ENCODE peak calls at places on chromosomes 11 and 22, in nine cellular contexts. One of them, this sample, is unnamed. For H3K27me3 and H3K9me3, the result is how much of the 10 kb centered on the place peaks cover.

GRCh38 chr11:59283825-59284772 is 71.4 kb upstream of the MPEG1 start:
- DNase-seq in effector memory CD4-positive, alpha-beta T cell: peak
- DNase-seq in right lobe of liver: no peak
- DNase-seq in CD8-positive, alpha-beta T cell: peak
- DNase-seq in pancreas: no peak
- DNase-seq in DND-41: peak
- DNase-seq in stomach: peak
- DNase-seq in body of pancreas: peak
- DNase-seq in K562: peak
- DNase-seq in this sample: no peak

GRCh38 chr22:46547179-46547882 is 9.9 kb upstream of the CELSR1 start:
- DNase-seq in effector memory CD4-positive, alpha-beta T cell: no peak
- DNase-seq in right lobe of liver: no peak
- DNase-seq in CD8-positive, alpha-beta T cell: no peak
- DNase-seq in pancreas: no peak
- DNase-seq in DND-41: no peak
- DNase-seq in stomach: no peak
- DNase-seq in body of pancreas: peak
- DNase-seq in K562: no peak
- DNase-seq in this sample: peak

GRCh38 chr11:19442554-19442910 is 201.8 kb upstream of the E2F8 start:
- DNase-seq in effector memory CD4-positive, alpha-beta T cell: no peak
- DNase-seq in right lobe of liver: no peak
- DNase-seq in CD8-positive, alpha-beta T cell: no peak
- DNase-seq in pancreas: no peak
- DNase-seq in DND-41: no peak
- DNase-seq in stomach: no peak
- DNase-seq in body of pancreas: no peak
- DNase-seq in K562: no peak
- DNase-seq in this sample: no peak

GRCh38 chr22:50282361-50283144 is 12.4 kb upstream of the MAPK11 start:
- DNase-seq in effector memory CD4-positive, alpha-beta T cell: no peak
- DNase-seq in right lobe of liver: no peak
- DNase-seq in CD8-positive, alpha-beta T cell: no peak
- DNase-seq in pancreas: no peak
- DNase-seq in DND-41: no peak
- DNase-seq in stomach: peak
- DNase-seq in body of pancreas: peak
- DNase-seq in K562: no peak
- DNase-seq in this sample: no peak

GRCh38 chr11:10497371-10498021 is 42.4 kb downstream of the AMPD3 start:
- DNase-seq in effector memory CD4-positive, alpha-beta T cell: no peak
- DNase-seq in right lobe of liver: no peak
- DNase-seq in CD8-positive, alpha-beta T cell: no peak
- DNase-seq in pancreas: no peak
- DNase-seq in DND-41: no peak
- DNase-seq in stomach: peak
- DNase-seq in body of pancreas: no peak
- DNase-seq in K562: no peak
- DNase-seq in this sample: no peak

GRCh38 chr11:74739546-74740270 is 8.5 kb upstream of the CHRDL2 start:
- DNase-seq in effector memory CD4-positive, alpha-beta T cell: peak
- DNase-seq in right lobe of liver: peak
- DNase-seq in CD8-positive, alpha-beta T cell: peak
- DNase-seq in pancreas: no peak
- DNase-seq in DND-41: peak
- DNase-seq in stomach: peak
- DNase-seq in body of pancreas: peak
- DNase-seq in K562: peak
- DNase-seq in this sample: peak

GRCh38 chr22:17717708-17718107 is 56.6 kb downstream of the BID start:
- DNase-seq in effector memory CD4-positive, alpha-beta T cell: no peak
- DNase-seq in right lobe of liver: no peak
- DNase-seq in CD8-positive, alpha-beta T cell: no peak
- DNase-seq in pancreas: no peak
- DNase-seq in DND-41: no peak
- DNase-seq in stomach: no peak
- DNase-seq in body of pancreas: no peak
- DNase-seq in K562: no peak
- DNase-seq in this sample: no peak

GRCh38 chr11:31045335-31045734 is 324.2 kb downstream of the DCDC1 start:
- DNase-seq in effector memory CD4-positive, alpha-beta T cell: no peak
- DNase-seq in right lobe of liver: no peak
- DNase-seq in CD8-positive, alpha-beta T cell: no peak
- DNase-seq in pancreas: no peak
- DNase-seq in DND-41: no peak
- DNase-seq in stomach: no peak
- DNase-seq in body of pancreas: no peak
- DNase-seq in K562: no peak
- DNase-seq in this sample: no peak

GRCh38 chr11:66328307-66329144 is 7.7 kb downstream of the RIN1 start:
- DNase-seq in effector memory CD4-positive, alpha-beta T cell: peak
- DNase-seq in right lobe of liver: peak
- DNase-seq in CD8-positive, alpha-beta T cell: peak
- DNase-seq in pancreas: peak
- DNase-seq in DND-41: peak
- DNase-seq in stomach: peak
- DNase-seq in body of pancreas: peak
- DNase-seq in K562: peak
- DNase-seq in this sample: peak
- H3K4me3 ChIP-seq in effector memory CD4-positive, alpha-beta T cell: no peak
- H3K4me3 ChIP-seq in right lobe of liver: no peak
- H3K4me3 ChIP-seq in CD8-positive, alpha-beta T cell: peak
- H3K4me3 ChIP-seq in pancreas: no peak
- H3K4me3 ChIP-seq in DND-41: no peak
- H3K4me3 ChIP-seq in stomach: no peak
- H3K4me3 ChIP-seq in body of pancreas: no peak
- H3K4me3 ChIP-seq in K562: no peak
- H3K4me3 ChIP-seq in this sample: peak

GRCh38 chr11:120842195-120842594 is 181.7 kb upstream of the TBCEL start:
- DNase-seq in effector memory CD4-positive, alpha-beta T cell: no peak
- DNase-seq in right lobe of liver: no peak
- DNase-seq in CD8-positive, alpha-beta T cell: no peak
- DNase-seq in pancreas: no peak
- DNase-seq in DND-41: no peak
- DNase-seq in stomach: no peak
- DNase-seq in body of pancreas: no peak
- DNase-seq in K562: peak
- DNase-seq in this sample: no peak

GRCh38 chr11:120841074-120841473 is 182.8 kb upstream of the TBCEL start:
- DNase-seq in effector memory CD4-positive, alpha-beta T cell: no peak
- DNase-seq in right lobe of liver: no peak
- DNase-seq in CD8-positive, alpha-beta T cell: no peak
- DNase-seq in pancreas: no peak
- DNase-seq in DND-41: no peak
- DNase-seq in stomach: no peak
- DNase-seq in body of pancreas: no peak
- DNase-seq in K562: no peak
- DNase-seq in this sample: no peak

GRCh38 chr11:120840661-120841060 is 183.2 kb upstream of the TBCEL start:
- DNase-seq in effector memory CD4-positive, alpha-beta T cell: no peak
- DNase-seq in right lobe of liver: no peak
- DNase-seq in CD8-positive, alpha-beta T cell: no peak
- DNase-seq in pancreas: no peak
- DNase-seq in DND-41: no peak
- DNase-seq in stomach: no peak
- DNase-seq in body of pancreas: no peak
- DNase-seq in K562: no peak
- DNase-seq in this sample: no peak

GRCh38 chr11:120839846-120840402 is 184.0 kb upstream of the TBCEL start:
- DNase-seq in effector memory CD4-positive, alpha-beta T cell: no peak
- DNase-seq in right lobe of liver: no peak
- DNase-seq in CD8-positive, alpha-beta T cell: no peak
- DNase-seq in pancreas: no peak
- DNase-seq in DND-41: no peak
- DNase-seq in stomach: no peak
- DNase-seq in body of pancreas: no peak
- DNase-seq in K562: no peak
- DNase-seq in this sample: no peak

DNA sequence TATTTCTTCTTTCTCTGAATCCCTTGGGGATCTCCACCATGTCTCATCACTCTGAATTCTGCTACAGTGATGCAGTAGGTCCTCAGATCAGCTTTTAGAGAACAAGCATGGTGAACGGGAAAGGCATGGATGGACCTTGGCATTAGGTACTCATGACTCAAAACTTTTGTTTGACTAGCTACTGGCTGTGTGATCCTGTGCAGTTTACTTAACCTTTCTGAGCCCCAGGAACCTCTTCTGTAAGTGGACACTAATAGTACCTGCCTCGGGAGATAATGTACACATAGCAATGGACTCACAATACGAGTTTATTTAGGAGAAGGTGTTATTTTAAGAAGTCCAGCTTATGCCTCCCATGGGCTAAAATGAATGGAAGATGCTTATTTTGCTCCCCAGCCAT is 184.7 kb upstream of the TBCEL start:
- DNase-seq in effector memory CD4-positive, alpha-beta T cell: no peak
- DNase-seq in right lobe of liver: no peak
- DNase-seq in CD8-positive, alpha-beta T cell: no peak
- DNase-seq in pancreas: no peak
- DNase-seq in DND-41: no peak
- DNase-seq in stomach: no peak
- DNase-seq in body of pancreas: no peak
- DNase-seq in K562: no peak
- DNase-seq in this sample: no peak
- H3K27me3 ChIP-seq in effector memory CD4-positive, alpha-beta T cell: under half
- H3K27me3 ChIP-seq in right lobe of liver: under half
- H3K27me3 ChIP-seq in CD8-positive, alpha-beta T cell: under half
- H3K27me3 ChIP-seq in pancreas: under half
- H3K27me3 ChIP-seq in DND-41: under half
- H3K27me3 ChIP-seq in stomach: under half
- H3K27me3 ChIP-seq in body of pancreas: under half
- H3K27me3 ChIP-seq in K562: under half
- H3K27me3 ChIP-seq in this sample: under half

GRCh38 chr22:48975886-48976285 is 851.8 kb downstream of the BRD1 start:
- DNase-seq in effector memory CD4-positive, alpha-beta T cell: no peak
- DNase-seq in right lobe of liver: no peak
- DNase-seq in CD8-positive, alpha-beta T cell: no peak
- DNase-seq in pancreas: no peak
- DNase-seq in DND-41: no peak
- DNase-seq in stomach: no peak
- DNase-seq in body of pancreas: no peak
- DNase-seq in K562: no peak
- DNase-seq in this sample: no peak
- H3K9me3 ChIP-seq in effector memory CD4-positive, alpha-beta T cell: under half
- H3K9me3 ChIP-seq in right lobe of liver: under half
- H3K9me3 ChIP-seq in CD8-positive, alpha-beta T cell: under half
- H3K9me3 ChIP-seq in pancreas: under half
- H3K9me3 ChIP-seq in DND-41: under half
- H3K9me3 ChIP-seq in stomach: under half
- H3K9me3 ChIP-seq in body of pancreas: under half
- H3K9me3 ChIP-seq in K562: under half
- H3K9me3 ChIP-seq in this sample: under half

DNA sequence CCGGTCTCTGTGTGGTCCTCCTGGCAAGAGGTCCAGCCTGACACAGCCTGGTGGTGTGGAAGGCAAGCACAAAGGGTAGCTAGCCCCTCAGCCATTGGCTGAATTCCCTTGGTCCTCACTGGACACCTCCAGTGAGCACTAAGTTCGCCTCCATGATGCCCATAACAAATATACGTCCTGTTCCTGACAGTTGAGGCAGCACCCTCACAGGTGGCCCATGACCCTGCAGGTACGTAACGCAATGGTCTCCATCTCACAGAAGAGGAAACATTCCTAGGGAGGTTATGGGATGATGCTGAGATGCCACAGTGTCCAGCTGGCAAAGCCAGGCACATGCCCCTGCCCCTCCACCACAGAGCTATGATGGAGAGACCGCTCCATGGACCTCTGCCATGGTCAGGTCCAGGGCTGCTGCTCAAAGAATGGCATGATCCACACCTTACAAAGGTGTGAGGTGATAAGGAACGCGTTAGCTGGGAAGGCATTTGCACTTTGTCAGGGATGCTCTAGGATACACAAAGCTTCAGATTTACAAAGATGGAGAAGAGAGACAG is 1.4 kb upstream of the GNAZ start:
- DNase-seq in effector memory CD4-positive, alpha-beta T cell: no peak
- DNase-seq in right lobe of liver: peak
- DNase-seq in CD8-positive, alpha-beta T cell: no peak
- DNase-seq in pancreas: peak
- DNase-seq in DND-41: no peak
- DNase-seq in stomach: no peak
- DNase-seq in body of pancreas: no peak
- DNase-seq in K562: no peak
- DNase-seq in this sample: peak
- H3K4me3 ChIP-seq in effector memory CD4-positive, alpha-beta T cell: no peak
- H3K4me3 ChIP-seq in right lobe of liver: no peak
- H3K4me3 ChIP-seq in CD8-positive, alpha-beta T cell: no peak
- H3K4me3 ChIP-seq in pancreas: no peak
- H3K4me3 ChIP-seq in DND-41: no peak
- H3K4me3 ChIP-seq in stomach: no peak
- H3K4me3 ChIP-seq in body of pancreas: no peak
- H3K4me3 ChIP-seq in K562: no peak
- H3K4me3 ChIP-seq in this sample: no peak

GRCh38 chr11:120774591-120775386 is 249.1 kb upstream of the TBCEL start:
- DNase-seq in effector memory CD4-positive, alpha-beta T cell: no peak
- DNase-seq in right lobe of liver: no peak
- DNase-seq in CD8-positive, alpha-beta T cell: no peak
- DNase-seq in pancreas: peak
- DNase-seq in DND-41: no peak
- DNase-seq in stomach: no peak
- DNase-seq in body of pancreas: no peak
- DNase-seq in K562: no peak
- DNase-seq in this sample: no peak

GRCh38 chr11:120778692-120779490 is 245.0 kb upstream of the TBCEL start:
- DNase-seq in effector memory CD4-positive, alpha-beta T cell: no peak
- DNase-seq in right lobe of liver: no peak
- DNase-seq in CD8-positive, alpha-beta T cell: no peak
- DNase-seq in pancreas: peak
- DNase-seq in DND-41: no peak
- DNase-seq in stomach: no peak
- DNase-seq in body of pancreas: no peak
- DNase-seq in K562: no peak
- DNase-seq in this sample: no peak

GRCh38 chr11:120773501-120774031 is 250.3 kb upstream of the TBCEL start:
- DNase-seq in effector memory CD4-positive, alpha-beta T cell: no peak
- DNase-seq in right lobe of liver: no peak
- DNase-seq in CD8-positive, alpha-beta T cell: no peak
- DNase-seq in pancreas: no peak
- DNase-seq in DND-41: no peak
- DNase-seq in stomach: no peak
- DNase-seq in body of pancreas: no peak
- DNase-seq in K562: no peak
- DNase-seq in this sample: no peak

GRCh38 chr11:120776683-120777010 is 247.3 kb upstream of the TBCEL start:
- DNase-seq in effector memory CD4-positive, alpha-beta T cell: no peak
- DNase-seq in right lobe of liver: no peak
- DNase-seq in CD8-positive, alpha-beta T cell: no peak
- DNase-seq in pancreas: peak
- DNase-seq in DND-41: no peak
- DNase-seq in stomach: no peak
- DNase-seq in body of pancreas: no peak
- DNase-seq in K562: no peak
- DNase-seq in this sample: no peak

GRCh38 chr11:120775986-120776682 is 247.8 kb upstream of the TBCEL start:
- DNase-seq in effector memory CD4-positive, alpha-beta T cell: no peak
- DNase-seq in right lobe of liver: no peak
- DNase-seq in CD8-positive, alpha-beta T cell: no peak
- DNase-seq in pancreas: peak
- DNase-seq in DND-41: no peak
- DNase-seq in stomach: no peak
- DNase-seq in body of pancreas: no peak
- DNase-seq in K562: no peak
- DNase-seq in this sample: no peak
- H3K27me3 ChIP-seq in effector memory CD4-positive, alpha-beta T cell: under half
- H3K27me3 ChIP-seq in right lobe of liver: under half
- H3K27me3 ChIP-seq in CD8-positive, alpha-beta T cell: under half
- H3K27me3 ChIP-seq in pancreas: under half
- H3K27me3 ChIP-seq in DND-41: under half
- H3K27me3 ChIP-seq in stomach: under half
- H3K27me3 ChIP-seq in body of pancreas: under half
- H3K27me3 ChIP-seq in K562: under half
- H3K27me3 ChIP-seq in this sample: under half

GRCh38 chr11:108207683-108208060 is 14.8 kb downstream of the NPAT start:
- DNase-seq in effector memory CD4-positive, alpha-beta T cell: no peak
- DNase-seq in right lobe of liver: no peak
- DNase-seq in CD8-positive, alpha-beta T cell: no peak
- DNase-seq in pancreas: no peak
- DNase-seq in DND-41: no peak
- DNase-seq in stomach: no peak
- DNase-seq in body of pancreas: no peak
- DNase-seq in K562: no peak
- DNase-seq in this sample: no peak
- H3K9me3 ChIP-seq in effector memory CD4-positive, alpha-beta T cell: under half
- H3K9me3 ChIP-seq in right lobe of liver: under half
- H3K9me3 ChIP-seq in CD8-positive, alpha-beta T cell: under half
- H3K9me3 ChIP-seq in pancreas: under half
- H3K9me3 ChIP-seq in DND-41: half or more
- H3K9me3 ChIP-seq in stomach: under half
- H3K9me3 ChIP-seq in body of pancreas: under half
- H3K9me3 ChIP-seq in K562: under half
- H3K9me3 ChIP-seq in this sample: under half